ENCODE peak calls at places on chromosomes 2 and 18, in nine cellular contexts. L is BE2C, A is heart left ventricle, Z is prostate gland, R is HL-60, G is Karpas-422, Y is astrocyte of the spinal cord, K is body of pancreas, S is choroid plexus epithelial cell. E is an unnamed sample.

GRCh38 chr2:173048530-173048900 is 27.1 kb upstream of the MAP3K20 start:
- DNase-seq in A (no peak), K (no peak), Y (no peak), Z (no peak), S (no peak), R (no peak), L (no peak), G (no peak), E (no peak)

GRCh38 chr2:150924862-150925261 is 336.8 kb downstream of the RBM43 start:
- DNase-seq in A (no peak), G (no peak), R (no peak), K (no peak), Y (no peak), Z (no peak), L (no peak), S (no peak), E (no peak)

GRCh38 chr2:58925676-58926081 is 684.6 kb upstream of the FANCL start:
- DNase-seq in S (peak; percentile 77), G (no peak), R (no peak), Z (no peak), L (no peak), A (no peak), K (no peak), Y (peak; percentile 87), E (peak; percentile 77)

GRCh38 chr2:2026252-2026831 is 282.0 kb upstream of the PXDN start:
- DNase-seq in R (no peak), Y (peak; percentile 40), K (no peak), A (no peak), S (peak; percentile 92), Z (no peak), G (no peak), L (no peak), E (no peak)

GRCh38 chr2:101754613-101755012 is 57.1 kb downstream of the MAP4K4 start:
- DNase-seq in K (no peak), G (no peak), Y (peak; percentile 53), S (no peak), L (no peak), Z (peak; percentile 32), R (no peak), A (no peak), E (peak; percentile 44)

GRCh38 chr2:71471276-71471675 is 17.9 kb downstream of the DYSF start:
- DNase-seq in R (no peak), L (no peak), A (no peak), G (no peak), S (peak; percentile 88), Z (no peak), K (no peak), Y (peak; percentile 71), E (peak; percentile 44)

GRCh38 chr2:172735646-172736418 is at the start of gene RAPGEF4:
- DNase-seq in R (no peak), S (no peak), Y (no peak), Z (no peak), G (no peak), L (peak; percentile 10), A (no peak), K (peak; percentile 13), E (peak; percentile 56)

GRCh38 chr2:7685342-7686015 is 768.3 kb downstream of the RNF144A start:
- DNase-seq in K (no peak), Y (no peak), G (no peak), S (no peak), L (no peak), A (no peak), Z (no peak), R (no peak), E (peak; percentile 73)

GRCh38 chr2:135916232-135916631 is 40.0 kb upstream of the MCM6 start:
- DNase-seq in L (no peak), S (peak; percentile 68), R (no peak), G (peak; percentile 78), A (no peak), Z (peak; percentile 26), Y (peak; percentile 60), K (no peak), E (peak; percentile 58)

GRCh38 chr2:105379741-105380186 is 19.1 kb downstream of the FHL2 start:
- DNase-seq in Z (peak; percentile 73), Y (no peak), S (peak; percentile 38), G (no peak), K (no peak), L (no peak), R (peak; percentile 17), A (no peak), E (no peak)

GRCh38 chr18:80105369-80106167 is 3.5 kb upstream of the ADNP2 start:
- DNase-seq in R (no peak), Y (no peak), Z (no peak), G (no peak), L (no peak), A (no peak), S (no peak), K (no peak), E (no peak)

GRCh38 chr18:26579941-26580618 is 31.7 kb upstream of the KCTD1 start:
- DNase-seq in L (no peak), Y (no peak), S (no peak), G (no peak), K (no peak), Z (peak; percentile 32), A (no peak), R (no peak), E (no peak)

GRCh38 chr2:213679894-213680293 is 395.6 kb downstream of the SPAG16 start:
- DNase-seq in Z (no peak), S (no peak), R (no peak), K (no peak), L (no peak), Y (no peak), G (no peak), A (no peak), E (no peak)

DNA sequence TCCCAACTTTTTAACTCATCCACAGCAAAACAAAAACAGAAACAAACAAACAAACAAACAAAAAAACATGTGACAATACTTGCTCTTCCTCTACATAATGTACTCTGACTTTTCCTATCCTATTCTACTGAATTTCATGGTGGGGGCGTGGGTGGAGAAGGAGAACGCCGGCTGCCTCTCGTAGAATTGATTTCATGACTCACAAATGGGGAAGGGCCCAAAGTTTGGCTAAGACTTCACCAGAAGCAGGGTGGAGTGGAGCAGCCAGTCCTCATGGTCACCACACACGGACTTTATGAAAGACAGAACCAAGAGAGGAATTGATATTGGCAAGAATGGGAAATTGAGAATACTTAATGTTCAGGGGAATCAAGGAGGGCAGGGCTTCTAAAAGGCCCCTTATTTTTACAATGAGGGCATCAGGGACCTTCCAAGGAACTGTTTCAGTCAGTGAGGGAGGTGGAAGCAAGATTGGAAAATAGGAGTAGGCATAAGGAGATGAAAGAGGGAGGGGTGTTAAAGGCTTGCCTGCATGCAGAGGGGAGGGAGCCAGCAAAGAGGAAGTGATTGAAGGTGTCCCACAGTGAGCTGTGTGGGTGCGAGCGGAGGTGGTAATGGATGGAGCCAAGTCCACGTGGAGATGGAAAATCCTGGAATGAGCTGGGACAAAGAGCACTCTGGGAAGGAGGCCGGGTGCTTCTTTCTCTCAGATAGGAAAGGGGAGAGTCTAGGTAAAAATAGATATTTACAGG is 27.9 kb downstream of the MARCHF4 start:
- DNase-seq in S (no peak), K (no peak), A (no peak), L (no peak), G (no peak), Z (no peak), Y (peak; percentile 9), R (no peak), E (peak; percentile 56)
- H3K4me3 ChIP-seq in S (no peak overlapping the region), K (no peak overlapping the region), A (no peak overlapping the region), L (no peak overlapping the region), G (no peak overlapping the region), Z (no peak overlapping the region), Y (no peak overlapping the region), R (no peak overlapping the region), E (peak overlapping the region; percentile 18)

GRCh38 chr2:178112202-178113152 is at the start of gene RBM45:
- DNase-seq in S (peak; percentile 95), Y (peak; percentile 93), K (peak; percentile 93), R (peak; percentile 90), L (peak; percentile 90), Z (peak; percentile 87), A (peak; percentile 91), G (peak; percentile 96), E (peak; percentile 98)

GRCh38 chr2:178114462-178114861 is 2.2 kb downstream of the RBM45 start:
- DNase-seq in Y (no peak), G (no peak), R (no peak), Z (no peak), L (no peak), A (no peak), S (no peak), K (no peak), E (no peak)

GRCh38 chr2:178110681-178111080 is 1.6 kb upstream of the RBM45 start:
- DNase-seq in K (no peak), L (peak; percentile 9), A (no peak), Z (peak; percentile 48), R (no peak), S (no peak), Y (no peak), G (no peak), E (no peak)

GRCh38 chr2:178109813-178110212 is 2.4 kb upstream of the RBM45 start:
- DNase-seq in A (no peak), Z (no peak), S (peak; percentile 72), Y (peak; percentile 56), G (peak; percentile 82), K (no peak), L (no peak), R (no peak), E (peak; percentile 84)

GRCh38 chr2:178111743-178112142 is 494 bp upstream of the RBM45 start:
- DNase-seq in K (no peak), Y (no peak), S (no peak), R (no peak), Z (no peak), G (peak; percentile 43), L (no peak), A (no peak), E (no peak)
- H3K4me3 ChIP-seq in K (no peak overlapping the region), Y (peak overlapping the region; percentile 97), S (no peak overlapping the region), R (no peak overlapping the region), Z (no peak overlapping the region), G (peak overlapping the region; percentile 88), L (no peak overlapping the region), A (no peak overlapping the region), E (peak overlapping the region; percentile 99)

DNA sequence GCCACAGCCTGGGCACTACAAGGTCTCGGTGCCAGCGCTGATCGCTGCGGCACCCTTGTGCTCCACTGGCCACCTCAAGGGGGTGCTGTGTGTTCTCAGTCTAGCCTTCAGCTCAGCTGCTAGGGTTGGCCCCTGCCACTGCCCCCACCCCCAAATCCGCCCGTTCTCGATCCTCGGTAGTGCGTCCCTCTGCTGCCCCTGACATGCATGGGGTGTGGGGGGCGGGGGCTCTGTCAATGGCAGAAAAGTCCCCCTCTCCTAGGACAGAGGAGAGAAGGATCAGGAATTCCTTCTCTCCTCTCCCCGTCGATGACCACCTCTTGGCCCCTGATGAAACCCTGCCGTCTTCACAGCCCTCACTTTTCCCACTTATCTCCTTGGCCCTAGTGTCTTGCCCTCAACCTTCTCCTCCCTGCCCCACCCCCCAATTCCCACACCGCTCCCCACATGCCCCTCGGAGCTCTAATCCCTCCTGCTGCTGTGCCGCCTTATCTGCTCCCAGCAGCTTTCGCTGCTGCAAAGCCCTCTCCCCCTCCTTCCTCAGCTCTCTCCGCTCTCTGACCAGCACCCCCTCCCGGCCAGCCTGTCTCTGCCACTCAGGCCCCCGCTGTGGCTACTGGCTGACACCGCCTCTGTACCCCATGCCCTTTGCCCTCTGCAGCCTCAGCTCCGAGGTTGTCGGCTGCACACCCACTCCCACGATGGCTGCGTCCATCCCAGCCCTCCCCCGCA is 4.3 kb upstream of the ASIC4 start:
- DNase-seq in G (peak; percentile 83), Y (peak; percentile 34), A (peak; percentile 58), S (peak; percentile 64), L (peak; percentile 86), R (peak; percentile 51), K (peak; percentile 64), Z (peak; percentile 33), E (peak; percentile 81)
- H3K4me3 ChIP-seq in G (no peak overlapping the region), Y (peak overlapping the region; percentile 21), A (no peak overlapping the region), S (peak overlapping the region; percentile 31), L (peak overlapping the region; percentile 44), R (no peak overlapping the region), K (no peak overlapping the region), Z (no peak overlapping the region), E (peak overlapping the region; percentile 59)

GRCh38 chr2:8984855-8985254 is 18.6 kb downstream of the MBOAT2 start:
- DNase-seq in L (no peak), R (no peak), K (no peak), A (no peak), G (peak; percentile 76), Z (no peak), S (peak; percentile 48), Y (no peak), E (peak; percentile 26)
- H3K4me3 ChIP-seq in L (no peak overlapping the region), R (no peak overlapping the region), K (no peak overlapping the region), A (no peak overlapping the region), G (peak overlapping the region; percentile 20), Z (no peak overlapping the region), S (no peak overlapping the region), Y (no peak overlapping the region), E (no peak overlapping the region)